ENCODE peak calls at places on chromosomes 13 and 19, in nine cellular contexts. C, P, U, G, E, J, T, B and M are unnamed samples.

GRCh38 chr19:50568321-50569022 is at the start of gene LRRC4B:
- DNase-seq in J (no peak), U (no peak), B (no peak), E (no peak), G (no peak), T (no peak), P (no peak), C (no peak), M (peak)

GRCh38 chr19:35400773-35401100 is 29.9 kb downstream of the GPR42 start:
- DNase-seq in T (no peak), P (no peak), J (no peak), C (no peak), E (no peak), B (no peak), U (no peak), G (no peak), M (no peak)

GRCh38 chr19:41492843-41493242 is 49.9 kb downstream of the ERICH4 start:
- DNase-seq in E (no peak), U (no peak), P (no peak), J (no peak), B (no peak), T (no peak), C (no peak), G (no peak), M (no peak)

GRCh38 chr13:87779451-87779850 is 108.3 kb downstream of the SLITRK5 start:
- DNase-seq in C (no peak), P (no peak), J (no peak), U (no peak), E (no peak), B (no peak), G (no peak), T (no peak), M (no peak)

GRCh38 chr13:50898338-50898737 is 11.3 kb upstream of the RNASEH2B start:
- DNase-seq in T (no peak), U (no peak), J (no peak), E (no peak), B (no peak), C (no peak), G (no peak), P (no peak), M (no peak)

GRCh38 chr19:21474671-21475181 is 30.7 kb upstream of the ZNF429 start:
- DNase-seq in B (no peak), P (peak), U (no peak), E (peak), J (peak), G (peak), C (peak), T (peak), M (peak)

GRCh38 chr13:48160879-48161278 is 66.0 kb upstream of the MED4 start:
- DNase-seq in C (no peak), P (peak), G (no peak), T (no peak), U (no peak), J (no peak), E (no peak), B (no peak), M (peak)

GRCh38 chr19:20879501-20879900 is 43.5 kb upstream of the ZNF85 start:
- DNase-seq in G (no peak), J (no peak), T (no peak), P (no peak), U (no peak), E (no peak), B (no peak), C (no peak), M (no peak)

GRCh38 chr19:43591904-43592772 is 3.8 kb downstream of the IRGQ start:
- DNase-seq in B (no peak), C (no peak), T (no peak), P (no peak), E (no peak), J (no peak), U (no peak), G (no peak), M (no peak)

GRCh38 chr13:97932006-97932405 is 21.5 kb upstream of the IPO5 start:
- DNase-seq in E (no peak), T (no peak), P (no peak), C (no peak), U (no peak), B (no peak), J (no peak), G (no peak), M (no peak)

GRCh38 chr19:48367855-48368254 is 3.7 kb downstream of the SYNGR4 start:
- DNase-seq in G (no peak), J (no peak), B (no peak), E (no peak), T (no peak), P (no peak), U (no peak), C (no peak), M (no peak)

GRCh38 chr13:113273856-113274590 is 23.0 kb upstream of the LAMP1 start:
- DNase-seq in U (peak), J (no peak), E (no peak), G (no peak), C (no peak), T (no peak), B (no peak), P (peak), M (no peak)

GRCh38 chr13:80278706-80279105 is 62.2 kb downstream of the SPRY2 start:
- DNase-seq in U (no peak), P (no peak), G (no peak), E (no peak), T (no peak), J (no peak), C (no peak), B (no peak), M (no peak)

GRCh38 chr19:44643605-44644390 is at the start of gene PVR:
- DNase-seq in B (peak), T (peak), U (peak), E (peak), J (peak), C (peak), P (peak), G (peak), M (peak)

GRCh38 chr13:113935081-113935511 is 38.8 kb downstream of the C13orf46 start:
- DNase-seq in J (no peak), C (no peak), B (no peak), T (no peak), E (no peak), G (no peak), P (no peak), U (no peak), M (no peak)